ENCODE peak calls at places on chromosomes 11 and 22, in five cellular contexts. One of them, this sample, is unnamed.

GRCh38 chr11:79263001-79263400 is 177.8 kb downstream of the TENM4 start:
- DNase-seq in Peyer's patch: no peak
- DNase-seq in uterus: no peak
- DNase-seq in adrenal gland: no peak
- DNase-seq in ovary: peak
- DNase-seq in this sample: peak

GRCh38 chr11:44309483-44310197 is at the start of gene ALX4:
- DNase-seq in Peyer's patch: no peak
- DNase-seq in uterus: peak
- DNase-seq in adrenal gland: no peak
- DNase-seq in ovary: no peak
- DNase-seq in this sample: peak

GRCh38 chr11:95219599-95219998 is 11.4 kb downstream of the SESN3 start:
- DNase-seq in Peyer's patch: no peak
- DNase-seq in uterus: no peak
- DNase-seq in adrenal gland: no peak
- DNase-seq in ovary: no peak
- DNase-seq in this sample: no peak

GRCh38 chr11:84465040-84465439 is 1162.1 kb downstream of the DLG2 start:
- DNase-seq in Peyer's patch: no peak
- DNase-seq in uterus: no peak
- DNase-seq in adrenal gland: peak
- DNase-seq in ovary: no peak
- DNase-seq in this sample: no peak

GRCh38 chr22:27692243-27692642 is 109.3 kb downstream of the MN1 start:
- DNase-seq in Peyer's patch: no peak
- DNase-seq in uterus: no peak
- DNase-seq in adrenal gland: no peak
- DNase-seq in ovary: no peak
- DNase-seq in this sample: no peak

GRCh38 chr22:20031732-20032406 is 11.0 kb downstream of the TANGO2 start:
- DNase-seq in Peyer's patch: no peak
- DNase-seq in uterus: no peak
- DNase-seq in adrenal gland: no peak
- DNase-seq in ovary: no peak
- DNase-seq in this sample: no peak

GRCh38 chr11:119786431-119787073 is 57.6 kb upstream of the NECTIN1 start:
- DNase-seq in Peyer's patch: no peak
- DNase-seq in uterus: no peak
- DNase-seq in adrenal gland: no peak
- DNase-seq in ovary: no peak
- DNase-seq in this sample: no peak

GRCh38 chr11:41660585-41660984 is 201.1 kb upstream of the LRRC4C start:
- DNase-seq in Peyer's patch: no peak
- DNase-seq in uterus: no peak
- DNase-seq in adrenal gland: no peak
- DNase-seq in ovary: no peak
- DNase-seq in this sample: peak

GRCh38 chr11:98234698-98235097 is 786.1 kb upstream of the CNTN5 start:
- DNase-seq in Peyer's patch: no peak
- DNase-seq in uterus: no peak
- DNase-seq in adrenal gland: no peak
- DNase-seq in ovary: no peak
- DNase-seq in this sample: no peak

GRCh38 chr11:45530111-45530510 is 135.3 kb downstream of the CHST1 start:
- DNase-seq in Peyer's patch: no peak
- DNase-seq in uterus: no peak
- DNase-seq in adrenal gland: no peak
- DNase-seq in ovary: no peak
- DNase-seq in this sample: no peak

GRCh38 chr11:116646191-116646590 is 126.6 kb downstream of the BUD13 start:
- DNase-seq in Peyer's patch: no peak
- DNase-seq in uterus: no peak
- DNase-seq in adrenal gland: no peak
- DNase-seq in ovary: no peak
- DNase-seq in this sample: no peak

GRCh38 chr11:68924073-68924925 is 20.6 kb downstream of the IGHMBP2 start:
- DNase-seq in Peyer's patch: no peak
- DNase-seq in uterus: no peak
- DNase-seq in adrenal gland: no peak
- DNase-seq in ovary: no peak
- DNase-seq in this sample: no peak

GRCh38 chr22:22031571-22031970 is 49.0 kb upstream of the TOP3B start:
- DNase-seq in Peyer's patch: no peak
- DNase-seq in uterus: no peak
- DNase-seq in adrenal gland: no peak
- DNase-seq in ovary: no peak
- DNase-seq in this sample: no peak

GRCh38 chr22:36447634-36448033 is 33.8 kb downstream of the TXN2 start:
- DNase-seq in Peyer's patch: no peak
- DNase-seq in uterus: no peak
- DNase-seq in adrenal gland: no peak
- DNase-seq in ovary: no peak
- DNase-seq in this sample: no peak

GRCh38 chr11:64537876-64538275 is 53.1 kb upstream of the SLC22A12 start:
- DNase-seq in Peyer's patch: no peak
- DNase-seq in uterus: no peak
- DNase-seq in adrenal gland: peak
- DNase-seq in ovary: no peak
- DNase-seq in this sample: no peak

GRCh38 chr11:120801801-120802689 is 221.9 kb upstream of the TBCEL start:
- DNase-seq in Peyer's patch: peak
- DNase-seq in uterus: peak
- DNase-seq in adrenal gland: peak
- DNase-seq in ovary: peak
- DNase-seq in this sample: peak

GRCh38 chr11:70456921-70457532 is 58.7 kb downstream of the CTTN start:
- DNase-seq in Peyer's patch: no peak
- DNase-seq in uterus: no peak
- DNase-seq in adrenal gland: no peak
- DNase-seq in ovary: no peak
- DNase-seq in this sample: no peak

GRCh38 chr22:50562523-50563409 is at the start of gene SYCE3:
- DNase-seq in Peyer's patch: peak
- DNase-seq in uterus: peak
- DNase-seq in adrenal gland: peak
- DNase-seq in ovary: peak
- DNase-seq in this sample: peak
- TF ChIP-seq POLR2A in Peyer's patch: peak
- TF ChIP-seq POLR2A in uterus: no peak
- TF ChIP-seq POLR2A in adrenal gland: no peak
- TF ChIP-seq POLR2A in ovary: no peak
- TF ChIP-seq POLR2A in this sample: peak

GRCh38 chr11:94150704-94151103 is 22.1 kb downstream of the PANX1 start:
- DNase-seq in Peyer's patch: no peak
- DNase-seq in uterus: no peak
- DNase-seq in adrenal gland: no peak
- DNase-seq in ovary: no peak
- DNase-seq in this sample: no peak
- TF ChIP-seq POLR2A in Peyer's patch: no peak
- TF ChIP-seq POLR2A in uterus: no peak
- TF ChIP-seq POLR2A in adrenal gland: no peak
- TF ChIP-seq POLR2A in ovary: no peak
- TF ChIP-seq POLR2A in this sample: no peak

GRCh38 chr11:59669611-59670009 is 773 bp upstream of the PATL1 start:
- DNase-seq in Peyer's patch: no peak
- DNase-seq in uterus: peak
- DNase-seq in adrenal gland: no peak
- DNase-seq in ovary: peak
- DNase-seq in this sample: peak
- TF ChIP-seq POLR2A in Peyer's patch: no peak
- TF ChIP-seq POLR2A in uterus: no peak
- TF ChIP-seq POLR2A in adrenal gland: no peak
- TF ChIP-seq POLR2A in ovary: no peak
- TF ChIP-seq POLR2A in this sample: no peak

GRCh38 chr11:13118194-13118593 is 109.1 kb downstream of the RASSF10 start:
- DNase-seq in Peyer's patch: no peak
- DNase-seq in uterus: no peak
- DNase-seq in adrenal gland: no peak
- DNase-seq in ovary: no peak
- DNase-seq in this sample: no peak

GRCh38 chr11:13119928-13120520 is 110.9 kb downstream of the RASSF10 start:
- DNase-seq in Peyer's patch: no peak
- DNase-seq in uterus: no peak
- DNase-seq in adrenal gland: no peak
- DNase-seq in ovary: no peak
- DNase-seq in this sample: no peak

GRCh38 chr11:13117344-13117743 is 108.2 kb downstream of the RASSF10 start:
- DNase-seq in Peyer's patch: no peak
- DNase-seq in uterus: no peak
- DNase-seq in adrenal gland: no peak
- DNase-seq in ovary: no peak
- DNase-seq in this sample: no peak

GRCh38 chr11:13119361-13119760 is 110.2 kb downstream of the RASSF10 start:
- DNase-seq in Peyer's patch: no peak
- DNase-seq in uterus: no peak
- DNase-seq in adrenal gland: no peak
- DNase-seq in ovary: no peak
- DNase-seq in this sample: no peak

GRCh38 chr11:13118691-13119090 is 109.6 kb downstream of the RASSF10 start:
- DNase-seq in Peyer's patch: no peak
- DNase-seq in uterus: no peak
- DNase-seq in adrenal gland: no peak
- DNase-seq in ovary: no peak
- DNase-seq in this sample: no peak
- TF ChIP-seq POLR2A in Peyer's patch: no peak
- TF ChIP-seq POLR2A in uterus: no peak
- TF ChIP-seq POLR2A in adrenal gland: no peak
- TF ChIP-seq POLR2A in ovary: no peak
- TF ChIP-seq POLR2A in this sample: no peak

GRCh38 chr22:49887716-49888115 is 30.5 kb downstream of the ALG12 start:
- DNase-seq in Peyer's patch: no peak
- DNase-seq in uterus: no peak
- DNase-seq in adrenal gland: no peak
- DNase-seq in ovary: no peak
- DNase-seq in this sample: no peak

GRCh38 chr22:49885281-49885680 is 31.6 kb downstream of the ZBED4 start:
- DNase-seq in Peyer's patch: no peak
- DNase-seq in uterus: no peak
- DNase-seq in adrenal gland: no peak
- DNase-seq in ovary: no peak
- DNase-seq in this sample: no peak

GRCh38 chr22:49885881-49886280 is 32.2 kb downstream of the ZBED4 start:
- DNase-seq in Peyer's patch: no peak
- DNase-seq in uterus: no peak
- DNase-seq in adrenal gland: no peak
- DNase-seq in ovary: no peak
- DNase-seq in this sample: no peak

GRCh38 chr22:49887074-49887471 is 31.2 kb downstream of the ALG12 start:
- DNase-seq in Peyer's patch: no peak
- DNase-seq in uterus: no peak
- DNase-seq in adrenal gland: no peak
- DNase-seq in ovary: no peak
- DNase-seq in this sample: no peak

GRCh38 chr22:49886346-49887073 is 31.7 kb downstream of the ALG12 start:
- DNase-seq in Peyer's patch: no peak
- DNase-seq in uterus: no peak
- DNase-seq in adrenal gland: no peak
- DNase-seq in ovary: no peak
- DNase-seq in this sample: no peak
- TF ChIP-seq POLR2A in Peyer's patch: no peak
- TF ChIP-seq POLR2A in uterus: no peak
- TF ChIP-seq POLR2A in adrenal gland: no peak
- TF ChIP-seq POLR2A in ovary: no peak
- TF ChIP-seq POLR2A in this sample: no peak

GRCh38 chr22:26428515-26429457 is at the start of gene ASPHD2:
- DNase-seq in Peyer's patch: peak
- DNase-seq in uterus: peak
- DNase-seq in adrenal gland: peak
- DNase-seq in ovary: peak
- DNase-seq in this sample: peak
- TF ChIP-seq POLR2A in Peyer's patch: peak
- TF ChIP-seq POLR2A in uterus: no peak
- TF ChIP-seq POLR2A in adrenal gland: peak
- TF ChIP-seq POLR2A in ovary: no peak
- TF ChIP-seq POLR2A in this sample: no peak

DNA sequence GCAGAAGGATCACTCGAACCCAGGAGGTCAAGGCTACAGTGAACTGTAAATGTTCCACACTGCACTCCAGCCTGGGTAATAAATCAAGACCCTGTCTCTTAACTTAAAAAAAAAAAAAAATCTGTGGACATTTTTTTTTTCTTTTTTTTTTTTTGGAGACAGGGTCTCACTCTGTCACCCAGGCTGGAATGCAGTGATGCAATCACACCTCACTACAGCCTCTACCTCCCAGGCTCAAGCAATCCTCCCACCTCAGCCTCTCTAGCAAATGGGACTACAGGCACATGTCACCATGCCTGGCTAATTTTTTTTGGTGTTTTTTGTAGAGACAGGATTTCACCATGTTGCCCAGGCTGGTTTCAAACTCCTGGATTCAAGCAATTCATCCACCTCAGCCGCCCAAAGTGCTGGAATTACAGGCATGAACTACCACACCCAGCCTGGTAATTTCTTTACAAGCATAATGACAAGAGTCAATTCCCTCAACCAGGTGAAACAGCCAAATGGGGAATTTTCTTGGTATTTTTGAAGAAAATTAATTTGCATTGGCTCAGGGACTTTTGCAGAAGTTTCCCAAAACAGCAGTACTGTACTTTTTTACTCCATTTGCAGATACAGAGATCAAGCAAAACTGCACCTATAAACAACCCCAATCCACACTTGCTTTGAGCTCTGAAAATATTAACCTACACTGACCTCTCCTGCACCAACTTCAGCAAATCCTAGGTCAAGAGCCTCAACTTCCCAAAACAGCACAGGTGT is 44.0 kb downstream of the MRTFA start:
- DNase-seq in Peyer's patch: no peak
- DNase-seq in uterus: no peak
- DNase-seq in adrenal gland: no peak
- DNase-seq in ovary: no peak
- DNase-seq in this sample: no peak
- TF ChIP-seq POLR2A in Peyer's patch: no peak
- TF ChIP-seq POLR2A in uterus: no peak
- TF ChIP-seq POLR2A in adrenal gland: no peak
- TF ChIP-seq POLR2A in ovary: no peak
- TF ChIP-seq POLR2A in this sample: no peak

DNA sequence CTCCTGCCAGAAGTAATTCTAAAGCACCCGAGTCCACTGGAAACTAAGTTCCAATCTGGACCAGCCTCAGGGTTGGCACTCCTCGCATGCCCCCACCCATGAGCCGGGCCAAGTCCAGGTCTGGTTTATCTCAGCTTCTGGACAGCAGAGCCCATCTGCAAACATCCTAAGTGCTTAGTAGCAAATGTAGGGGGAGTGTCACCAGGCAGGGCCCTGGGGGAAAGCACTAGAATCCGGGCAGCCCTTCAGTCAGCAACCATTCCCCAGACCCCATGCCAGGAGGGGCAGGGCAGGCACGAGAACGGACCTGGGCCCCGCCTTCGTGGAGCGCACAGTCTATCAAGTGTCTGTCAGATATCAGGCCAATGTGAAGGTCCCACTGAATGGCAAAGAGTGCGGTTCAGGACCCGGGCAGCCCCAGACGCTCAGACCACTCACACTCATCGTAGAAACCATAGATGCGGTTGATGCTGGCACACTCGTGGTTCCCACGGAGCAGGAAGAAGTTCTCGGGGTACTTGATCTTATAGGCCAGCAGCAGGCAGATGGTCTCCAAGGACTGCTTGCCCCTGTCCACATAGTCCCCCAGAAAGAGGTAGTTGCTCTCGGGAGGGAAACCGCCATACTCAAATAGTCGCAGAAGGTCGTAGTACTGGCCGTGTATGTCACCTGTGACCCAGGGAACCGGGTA is 1.3 kb downstream of the PPP1CA start:
- DNase-seq in Peyer's patch: no peak
- DNase-seq in uterus: no peak
- DNase-seq in adrenal gland: no peak
- DNase-seq in ovary: no peak
- DNase-seq in this sample: peak
- TF ChIP-seq POLR2A in Peyer's patch: no peak
- TF ChIP-seq POLR2A in uterus: no peak
- TF ChIP-seq POLR2A in adrenal gland: no peak
- TF ChIP-seq POLR2A in ovary: no peak
- TF ChIP-seq POLR2A in this sample: no peak